ENCODE peak calls at places on chromosomes 1 and 21, in seven cellular contexts. K is upper lobe of right lung, F is HEK293T, S is adipocyte, N is germinal center, H is activated gamma-delta T cell treated with Interleukin-2 at 50 U/mL for 16 hours, Y is cardiac fibroblast. J is an unnamed sample.

GRCh38 chr1:182626527-182626926 is 22.3 kb upstream of the RGS16 start:
- DNase-seq in K (no peak), F (no peak), S (no peak), N (no peak), H (no peak), Y (no peak), J (no peak)

GRCh38 chr1:21664806-21665588 is 4.2 kb downstream of the RAP1GAP start:
- DNase-seq in K (peak; percentile 36), F (no peak), S (no peak), N (no peak), H (no peak), Y (no peak), J (no peak)

GRCh38 chr1:170661646-170662411 is 2.1 kb upstream of the PRRX1 start:
- DNase-seq in K (no peak), F (no peak), S (peak; percentile 83), N (no peak), H (no peak), Y (peak; percentile 63), J (peak; percentile 62)

GRCh38 chr1:3034728-3035610 is 13.7 kb downstream of the ACTRT2 start:
- DNase-seq in K (peak; percentile 57), F (no peak), S (no peak), N (no peak), H (no peak), Y (no peak), J (no peak)

GRCh38 chr21:42755031-42755665 is 101.7 kb downstream of the PDE9A start:
- DNase-seq in K (no peak), F (no peak), S (no peak), N (no peak), H (no peak), Y (no peak), J (peak; percentile 17)

GRCh38 chr1:192811594-192812239 is 2.9 kb downstream of the RGS2 start:
- DNase-seq in K (no peak), F (no peak), S (no peak), N (no peak), H (no peak), Y (no peak), J (no peak)

GRCh38 chr1:109371271-109371739 is 26.4 kb downstream of the SORT1 start:
- DNase-seq in K (no peak), F (no peak), S (peak; percentile 95), N (no peak), H (no peak), Y (peak; percentile 81), J (no peak)

GRCh38 chr1:233904979-233905415 is 521 bp downstream of the SLC35F3 start:
- DNase-seq in K (peak; percentile 65), F (no peak), S (peak; percentile 1), N (no peak), H (no peak), Y (no peak), J (peak; percentile 88)

GRCh38 chr1:51313268-51313852 is 17.0 kb downstream of the TTC39A start:
- DNase-seq in K (peak; percentile 60), F (peak; percentile 31), S (no peak), N (no peak), H (no peak), Y (no peak), J (no peak)

GRCh38 chr1:214296860-214297699 is 16.1 kb downstream of the SMYD2 start:
- DNase-seq in K (no peak), F (no peak), S (peak; percentile 76), N (no peak), H (no peak), Y (peak; percentile 90), J (no peak)

GRCh38 chr1:90707363-90707710 is 9.8 kb downstream of the BARHL2 start:
- DNase-seq in K (peak; percentile 84), F (peak; percentile 75), S (peak; percentile 51), N (no peak), H (no peak), Y (peak; percentile 40), J (peak; percentile 80)

GRCh38 chr1:235131961-235132360 is 3.3 kb upstream of the TOMM20 start:
- DNase-seq in K (no peak), F (no peak), S (no peak), N (no peak), H (no peak), Y (peak; percentile 26), J (no peak)

GRCh38 chr1:203325004-203325417 is 19.7 kb downstream of the BTG2 start:
- DNase-seq in K (no peak), F (no peak), S (no peak), N (peak; percentile 80), H (peak; percentile 68), Y (no peak), J (peak; percentile 86)

GRCh38 chr1:26336477-26337205 is 17.3 kb downstream of the CRYBG2 start:
- DNase-seq in K (peak; percentile 95), F (peak; percentile 89), S (no peak), N (peak; percentile 95), H (peak; percentile 83), Y (no peak), J (peak; percentile 63)

GRCh38 chr1:103145449-103145848 is 37.1 kb upstream of the COL11A1 start:
- DNase-seq in K (no peak), F (no peak), S (no peak), N (no peak), H (no peak), Y (no peak), J (no peak)

GRCh38 chr21:46097826-46098286 is at the start of gene COL6A2:
- DNase-seq in K (peak; percentile 72), F (peak; percentile 92), S (peak; percentile 89), N (peak; percentile 67), H (peak; percentile 39), Y (peak; percentile 58), J (peak; percentile 42)

GRCh38 chr1:15680614-15681345 is 3.3 kb upstream of the PLEKHM2 start:
- DNase-seq in K (peak; percentile 35), F (no peak), S (peak; percentile 96), N (no peak), H (no peak), Y (peak; percentile 98), J (no peak)

GRCh38 chr1:230210326-230210978 is 143.4 kb downstream of the GALNT2 start:
- DNase-seq in K (no peak), F (no peak), S (peak; percentile 56), N (no peak), H (no peak), Y (peak; percentile 18), J (no peak)

GRCh38 chr1:54337034-54337433 is 69.2 kb downstream of the SSBP3 start:
- DNase-seq in K (no peak), F (no peak), S (no peak), N (no peak), H (no peak), Y (no peak), J (no peak)